ENCODE peak calls at places on chromosomes 12 and 14, in eight cellular contexts. G is A549, Q is psoas muscle, C is brain microvascular endothelial cell, B is type B pancreatic cell, X is HL-60, S is lower lobe of right lung, E is heart left ventricle. J is an unnamed sample.

GRCh38 chr14:68749487-68750475 is 43.1 kb downstream of the ZFP36L1 start:
- DNase-seq in G (no peak), Q (no peak), C (no peak), B (no peak), X (no peak), S (no peak), E (no peak), J (no peak)

GRCh38 chr12:75120202-75120774 is 89.4 kb downstream of the KCNC2 start:
- DNase-seq in G (no peak), Q (no peak), C (no peak), B (no peak), X (no peak), S (no peak), E (no peak), J (no peak)

GRCh38 chr12:21910642-21911041 is 30.6 kb downstream of the ABCC9 start:
- DNase-seq in G (no peak), Q (no peak), C (peak), B (no peak), X (no peak), S (no peak), E (no peak), J (no peak)

GRCh38 chr14:100438678-100439592 is 115.8 kb downstream of the SLC25A47 start:
- DNase-seq in G (peak), Q (no peak), C (peak), B (no peak), X (no peak), S (peak), E (no peak), J (peak)

GRCh38 chr14:101104485-101104884 is 201.0 kb upstream of the RTL1 start:
- DNase-seq in G (no peak), Q (no peak), C (no peak), B (no peak), X (no peak), S (no peak), E (no peak), J (no peak)

GRCh38 chr12:85182699-85183098 is 97.3 kb upstream of the ALX1 start:
- DNase-seq in G (no peak), Q (no peak), C (peak), B (no peak), X (no peak), S (no peak), E (no peak), J (peak)

GRCh38 chr12:29726741-29727348 is 56.9 kb downstream of the TMTC1 start:
- DNase-seq in G (no peak), Q (no peak), C (no peak), B (no peak), X (no peak), S (no peak), E (no peak), J (no peak)

GRCh38 chr12:12890815-12891645 is at the start of gene GPRC5A:
- DNase-seq in G (peak), Q (peak), C (peak), B (peak), X (peak), S (peak), E (peak), J (peak)

GRCh38 chr12:98699568-98699967 is 54.5 kb downstream of the APAF1 start:
- DNase-seq in G (no peak), Q (no peak), C (no peak), B (no peak), X (peak), S (no peak), E (no peak), J (no peak)

GRCh38 chr12:7102582-7102981 is 6.4 kb downstream of the C1RL start:
- DNase-seq in G (no peak), Q (no peak), C (no peak), B (no peak), X (no peak), S (no peak), E (no peak), J (no peak)

GRCh38 chr12:42846782-42847181 is 257.2 kb upstream of the PRICKLE1 start:
- DNase-seq in G (no peak), Q (no peak), C (no peak), B (no peak), X (no peak), S (no peak), E (no peak), J (no peak)

DNA sequence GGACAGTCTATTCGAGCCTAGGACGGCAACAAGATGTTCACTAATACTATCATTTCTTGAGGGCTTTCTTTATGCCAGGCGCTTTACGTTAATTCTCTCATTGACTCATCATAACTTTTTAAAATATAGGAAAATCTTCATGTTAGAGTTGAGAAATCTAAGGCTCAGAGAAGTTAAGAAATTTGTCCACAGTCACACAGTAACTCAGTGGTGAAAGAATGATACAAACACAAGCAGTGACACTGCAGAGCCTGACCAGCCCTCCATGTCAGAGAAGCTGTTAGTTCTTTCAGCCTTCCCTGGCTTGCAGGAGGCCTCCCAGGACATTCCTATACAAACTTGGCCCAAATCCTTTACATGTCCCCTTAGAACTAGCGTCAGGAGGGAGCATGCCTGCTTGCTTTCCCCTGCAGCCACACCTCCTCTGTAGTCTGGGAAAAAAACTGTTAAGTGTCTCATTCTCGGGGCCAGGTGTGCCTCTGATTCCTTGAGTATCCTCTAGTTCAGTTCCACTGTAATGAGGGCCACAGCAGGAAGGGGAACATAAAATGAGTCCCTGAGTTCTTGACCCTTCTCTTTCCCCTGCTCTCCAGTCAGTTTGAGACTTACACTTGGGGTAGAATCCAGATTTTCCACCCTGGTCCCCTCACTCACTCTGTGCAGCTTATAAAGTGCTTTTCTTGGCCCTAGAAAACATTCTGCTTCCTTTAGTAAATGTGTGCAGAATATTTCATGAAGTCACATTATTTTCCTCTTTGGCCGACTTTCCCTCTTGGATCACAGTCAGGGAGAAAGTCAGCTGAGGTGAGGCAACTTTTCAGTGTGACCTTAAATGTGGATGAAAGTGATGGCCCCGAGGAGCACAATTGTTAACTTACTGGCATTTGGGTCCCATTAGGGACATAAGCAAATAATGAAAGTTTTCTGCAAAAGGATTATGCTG is 152.2 kb upstream of the HIF1A start:
- DNase-seq in G (no peak), Q (no peak), C (no peak), B (no peak), X (no peak), S (no peak), E (no peak), J (no peak)
- TF ChIP-seq CTCF in G (no peak), Q (no peak), C (no peak), B (no peak), X (no peak), S (no peak), E (no peak), J (no peak)

GRCh38 chr12:101698782-101699347 is 1.4 kb downstream of the CHPT1 start:
- DNase-seq in G (peak), Q (no peak), C (no peak), B (no peak), X (peak), S (no peak), E (peak), J (no peak)
- TF ChIP-seq CTCF in G (peak), Q (no peak), C (peak), B (no peak), X (no peak), S (no peak), E (no peak), J (peak)

GRCh38 chr12:24823808-24824515 is 124.9 kb downstream of the BCAT1 start:
- DNase-seq in G (no peak), Q (no peak), C (no peak), B (no peak), X (no peak), S (no peak), E (no peak), J (no peak)

GRCh38 chr12:24821691-24822090 is 127.2 kb downstream of the BCAT1 start:
- DNase-seq in G (no peak), Q (no peak), C (peak), B (no peak), X (no peak), S (no peak), E (no peak), J (no peak)

GRCh38 chr12:24822121-24822899 is 126.6 kb downstream of the BCAT1 start:
- DNase-seq in G (no peak), Q (no peak), C (peak), B (no peak), X (no peak), S (no peak), E (no peak), J (no peak)

GRCh38 chr12:24815087-24815423 is 133.8 kb downstream of the BCAT1 start:
- DNase-seq in G (no peak), Q (no peak), C (no peak), B (no peak), X (no peak), S (no peak), E (no peak), J (no peak)

DNA sequence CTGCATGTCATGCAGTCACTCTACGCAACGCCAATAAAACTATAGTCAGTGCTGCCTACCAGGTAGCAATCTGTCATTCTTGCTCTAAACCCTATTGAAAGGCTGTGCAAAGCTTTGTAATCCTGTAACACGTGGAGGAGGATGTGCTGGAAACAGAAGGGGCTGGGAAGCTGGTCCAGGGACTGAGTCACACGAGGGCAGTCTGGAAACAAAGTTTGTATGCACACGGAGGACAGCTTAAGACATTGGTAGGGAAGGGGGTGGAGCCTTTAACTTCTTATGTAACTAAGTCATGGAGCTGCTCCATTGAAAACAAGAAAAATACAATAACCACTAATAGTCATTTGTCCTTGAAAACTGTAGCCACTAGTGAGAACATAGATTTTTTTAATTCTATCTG is 128.0 kb downstream of the BCAT1 start:
- DNase-seq in G (no peak), Q (no peak), C (peak), B (no peak), X (no peak), S (no peak), E (no peak), J (no peak)
- TF ChIP-seq CTCF in G (no peak), Q (no peak), C (no peak), B (no peak), X (no peak), S (no peak), E (no peak), J (no peak)

GRCh38 chr12:121918679-121919038 is 267 bp downstream of the CFAP251 start:
- DNase-seq in G (no peak), Q (no peak), C (no peak), B (no peak), X (no peak), S (no peak), E (no peak), J (no peak)

GRCh38 chr12:121915841-121916321 is 2.5 kb upstream of the CFAP251 start:
- DNase-seq in G (no peak), Q (no peak), C (no peak), B (no peak), X (no peak), S (no peak), E (no peak), J (no peak)

GRCh38 chr12:121916719-121917118 is 1.7 kb upstream of the CFAP251 start:
- DNase-seq in G (no peak), Q (no peak), C (no peak), B (no peak), X (peak), S (no peak), E (no peak), J (no peak)

GRCh38 chr12:121921106-121921505 is 2.7 kb downstream of the CFAP251 start:
- DNase-seq in G (no peak), Q (no peak), C (no peak), B (no peak), X (peak), S (no peak), E (no peak), J (no peak)

DNA sequence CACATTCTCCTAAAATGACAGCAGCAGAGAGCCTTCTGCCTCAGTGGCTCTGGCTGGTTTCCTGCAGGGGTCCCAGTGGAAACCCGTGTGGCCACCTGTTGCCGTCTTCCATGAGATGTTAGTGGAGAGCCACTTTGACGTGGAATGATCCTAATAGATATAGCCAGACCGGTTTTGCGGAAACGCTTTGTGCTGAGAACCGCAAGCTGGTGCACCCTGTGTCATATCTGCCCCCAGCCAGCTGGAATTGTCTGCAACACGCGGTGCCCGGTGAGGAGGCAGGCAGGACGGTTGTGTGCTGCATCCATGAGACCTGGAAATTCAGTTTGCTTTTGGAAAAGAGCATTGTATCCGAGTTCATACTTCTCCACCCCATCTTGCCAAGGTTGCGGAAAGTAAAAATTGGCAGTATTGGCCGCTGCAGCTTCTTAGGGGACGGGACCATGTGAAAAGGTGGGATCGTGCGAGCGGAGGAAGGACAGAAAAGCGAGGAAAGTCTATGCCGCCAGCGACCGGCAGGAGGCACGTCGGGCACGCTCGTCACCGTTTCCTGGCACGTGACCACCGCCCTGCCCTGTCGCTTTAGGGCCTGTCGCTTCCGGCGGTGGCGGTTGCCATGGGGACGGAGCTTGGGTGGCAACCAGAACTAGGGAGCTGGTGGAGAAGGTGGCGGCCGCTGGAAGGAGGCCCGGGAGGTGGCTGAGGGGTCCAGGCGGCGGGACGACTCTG is at the start of gene CFAP251:
- DNase-seq in G (no peak), Q (peak), C (peak), B (peak), X (peak), S (peak), E (peak), J (peak)
- TF ChIP-seq CTCF in G (no peak), Q (peak), C (peak), B (peak), X (peak), S (peak), E (peak), J (peak)

DNA sequence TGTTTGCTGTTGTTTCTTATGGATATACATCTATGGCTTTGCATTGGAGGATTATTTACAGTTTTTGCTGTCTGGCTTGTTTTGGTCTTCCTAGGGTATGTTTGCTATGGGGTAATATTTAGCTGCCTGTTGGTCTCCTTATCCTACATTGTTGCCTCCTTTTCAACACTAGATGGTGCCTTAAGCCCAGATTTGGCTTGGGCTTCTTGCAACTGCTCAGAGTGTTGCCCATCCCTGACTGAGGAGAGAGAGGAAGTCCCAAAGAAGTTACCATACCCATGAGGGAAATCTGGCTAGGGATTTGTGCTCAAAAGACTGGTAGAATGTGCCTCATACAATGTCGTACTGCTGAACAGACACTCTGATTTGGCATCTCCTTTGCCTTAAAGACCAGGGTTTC is 94.6 kb upstream of the MUCL1 start:
- DNase-seq in G (no peak), Q (no peak), C (peak), B (no peak), X (peak), S (no peak), E (no peak), J (no peak)
- TF ChIP-seq CTCF in G (peak), Q (no peak), C (peak), B (peak), X (no peak), S (no peak), E (no peak), J (peak)

GRCh38 chr12:70214972-70215617 is 28.1 kb upstream of the CNOT2 start:
- DNase-seq in G (no peak), Q (no peak), C (no peak), B (no peak), X (no peak), S (no peak), E (no peak), J (no peak)

GRCh38 chr12:70217416-70217815 is 25.8 kb upstream of the CNOT2 start:
- DNase-seq in G (no peak), Q (no peak), C (no peak), B (no peak), X (no peak), S (no peak), E (no peak), J (no peak)

DNA sequence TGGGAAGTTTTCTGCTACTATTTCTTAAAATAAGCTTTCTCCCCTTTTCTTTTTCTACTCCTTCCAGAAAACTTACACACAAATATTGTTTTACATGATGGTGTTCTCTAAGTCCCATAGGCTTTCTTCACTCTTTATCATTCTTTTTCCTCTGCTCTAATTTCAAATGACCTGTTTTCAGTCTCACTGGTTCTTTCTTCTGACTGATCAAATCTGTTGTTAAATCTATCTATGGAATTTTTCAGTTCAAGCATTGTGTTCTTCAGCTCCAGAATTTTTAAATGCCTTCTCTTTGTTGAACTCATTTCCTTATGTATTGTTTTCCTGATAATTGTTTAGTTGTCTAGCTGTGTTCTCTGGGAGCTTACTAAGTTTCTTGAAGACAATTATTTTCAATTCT is 29.5 kb upstream of the CNOT2 start:
- DNase-seq in G (no peak), Q (no peak), C (no peak), B (no peak), X (no peak), S (no peak), E (no peak), J (no peak)
- TF ChIP-seq CTCF in G (no peak), Q (no peak), C (no peak), B (no peak), X (no peak), S (no peak), E (no peak), J (no peak)

GRCh38 chr12:53173085-53173715 is 7.3 kb upstream of the ZNF740 start:
- DNase-seq in G (no peak), Q (no peak), C (no peak), B (no peak), X (no peak), S (no peak), E (no peak), J (no peak)

GRCh38 chr12:53170245-53170644 is 10.3 kb upstream of the ZNF740 start:
- DNase-seq in G (no peak), Q (no peak), C (no peak), B (no peak), X (no peak), S (no peak), E (no peak), J (peak)

GRCh38 chr12:53172352-53172751 is 8.2 kb upstream of the ZNF740 start:
- DNase-seq in G (no peak), Q (no peak), C (peak), B (no peak), X (no peak), S (no peak), E (no peak), J (peak)

GRCh38 chr12:53170876-53171724 is 9.4 kb upstream of the ZNF740 start:
- DNase-seq in G (no peak), Q (no peak), C (no peak), B (no peak), X (no peak), S (no peak), E (no peak), J (peak)

GRCh38 chr12:53171725-53172329 is 8.7 kb upstream of the ZNF740 start:
- DNase-seq in G (no peak), Q (no peak), C (no peak), B (no peak), X (no peak), S (no peak), E (no peak), J (no peak)
- TF ChIP-seq CTCF in G (no peak), Q (no peak), C (no peak), B (no peak), X (no peak), S (no peak), E (no peak), J (no peak)

GRCh38 chr12:60689137-60689536 is 1093.3 kb downstream of the SLC16A7 start:
- DNase-seq in G (no peak), Q (no peak), C (no peak), B (no peak), X (peak), S (no peak), E (no peak), J (no peak)

DNA sequence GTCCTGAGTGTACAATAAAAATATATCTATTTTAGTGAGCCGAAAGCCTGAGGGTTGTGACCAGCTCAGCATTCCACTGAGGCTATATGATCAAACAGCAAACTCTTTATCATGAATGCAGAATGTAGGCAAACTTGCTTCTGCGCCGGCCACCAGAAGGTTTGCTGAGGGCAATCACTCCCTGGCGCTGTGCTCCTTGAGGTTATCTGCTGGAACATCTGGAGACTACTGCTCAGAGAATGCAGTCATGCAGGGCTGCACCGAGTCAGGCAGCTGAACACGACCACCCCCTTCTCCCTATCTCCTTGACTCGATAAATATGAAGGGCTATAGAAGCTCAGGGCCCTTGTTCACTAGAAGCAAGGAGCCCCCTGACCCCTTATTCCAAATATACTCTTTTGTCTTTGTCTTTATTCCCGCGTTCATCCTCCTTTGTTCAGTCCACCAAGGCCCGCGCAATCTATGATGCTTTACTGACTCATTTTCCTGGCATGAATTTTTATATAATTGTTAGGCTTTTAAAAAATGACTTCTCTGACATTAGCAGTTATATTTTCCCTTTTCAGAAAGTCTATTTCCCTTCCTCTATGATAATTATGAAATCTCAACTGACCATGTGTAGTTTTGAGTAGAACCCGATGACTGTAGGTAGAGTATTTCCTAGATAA is 1089.3 kb downstream of the SLC16A7 start:
- DNase-seq in G (no peak), Q (no peak), C (no peak), B (no peak), X (no peak), S (no peak), E (no peak), J (no peak)
- TF ChIP-seq CTCF in G (no peak), Q (no peak), C (peak), B (no peak), X (no peak), S (no peak), E (no peak), J (no peak)

J was measured in osteocyte.